ENCODE peak calls at places on chromosomes 4 and X, in ten cellular contexts. One of them, this sample, is unnamed.
A peak's percentile ranks its signal among the peaks of the same experiment; 100 is the strongest.

GRCh38 chr4:63580796-63581475 is 828.3 kb downstream of the TECRL start:
- DNase-seq in mesothelial cell of epicardium: no peak
- DNase-seq in iris pigment epithelial cell: no peak
- DNase-seq in H9: no peak
- DNase-seq in non-pigmented ciliary epithelial cell: no peak
- DNase-seq in A549: no peak
- DNase-seq in DMS 273 treated with DMSO at 0.1 percent for 48 hours: no peak
- DNase-seq in H54: no peak
- DNase-seq in lower leg skin: no peak
- DNase-seq in activated CD4-positive, alpha-beta T cell treated with anti-CD3 and anti-CD28 coated beads, Interleukin-2, amount 10 ng/mL, durations not matched to agents 7 days and 5 days: no peak
- DNase-seq in this sample: no peak

GRCh38 chr4:2288051-2288541 is 26.2 kb upstream of the MXD4 start:
- DNase-seq in A549: no peak
- DNase-seq in H54: no peak
- DNase-seq in DMS 273 treated with DMSO at 0.1 percent for 48 hours: no peak
- DNase-seq in non-pigmented ciliary epithelial cell: no peak
- DNase-seq in H9: peak; percentile 18
- DNase-seq in iris pigment epithelial cell: no peak
- DNase-seq in lower leg skin: no peak
- DNase-seq in activated CD4-positive, alpha-beta T cell treated with anti-CD3 and anti-CD28 coated beads, Interleukin-2, amount 10 ng/mL, durations not matched to agents 7 days and 5 days: no peak
- DNase-seq in mesothelial cell of epicardium: no peak
- DNase-seq in this sample: no peak

GRCh38 chrX:95071621-95072020 is 1397.6 kb downstream of the FAM133A start:
- DNase-seq in mesothelial cell of epicardium: no peak
- DNase-seq in H9: no peak
- DNase-seq in A549: no peak
- DNase-seq in H54: no peak
- DNase-seq in DMS 273 treated with DMSO at 0.1 percent for 48 hours: no peak
- DNase-seq in lower leg skin: no peak
- DNase-seq in non-pigmented ciliary epithelial cell: no peak
- DNase-seq in iris pigment epithelial cell: peak; percentile 8
- DNase-seq in activated CD4-positive, alpha-beta T cell treated with anti-CD3 and anti-CD28 coated beads, Interleukin-2, amount 10 ng/mL, durations not matched to agents 7 days and 5 days: no peak
- DNase-seq in this sample: peak; percentile 54

GRCh38 chr4:105474110-105474518 is 252 bp upstream of the PPA2 start:
- DNase-seq in DMS 273 treated with DMSO at 0.1 percent for 48 hours: peak; percentile 21
- DNase-seq in A549: no peak
- DNase-seq in lower leg skin: peak; percentile 78
- DNase-seq in activated CD4-positive, alpha-beta T cell treated with anti-CD3 and anti-CD28 coated beads, Interleukin-2, amount 10 ng/mL, durations not matched to agents 7 days and 5 days: no peak
- DNase-seq in iris pigment epithelial cell: peak; percentile 82
- DNase-seq in H9: peak; percentile 88
- DNase-seq in mesothelial cell of epicardium: peak; percentile 91
- DNase-seq in non-pigmented ciliary epithelial cell: no peak
- DNase-seq in H54: no peak
- DNase-seq in this sample: no peak

GRCh38 chr4:62618042-62618441 is 1417.9 kb downstream of the ADGRL3 start:
- DNase-seq in non-pigmented ciliary epithelial cell: no peak
- DNase-seq in H9: no peak
- DNase-seq in A549: no peak
- DNase-seq in iris pigment epithelial cell: no peak
- DNase-seq in H54: no peak
- DNase-seq in lower leg skin: no peak
- DNase-seq in mesothelial cell of epicardium: no peak
- DNase-seq in activated CD4-positive, alpha-beta T cell treated with anti-CD3 and anti-CD28 coated beads, Interleukin-2, amount 10 ng/mL, durations not matched to agents 7 days and 5 days: no peak
- DNase-seq in DMS 273 treated with DMSO at 0.1 percent for 48 hours: no peak
- DNase-seq in this sample: no peak

GRCh38 chr4:2089222-2089621 is 30.1 kb downstream of the NAT8L start:
- DNase-seq in A549: no peak
- DNase-seq in lower leg skin: no peak
- DNase-seq in activated CD4-positive, alpha-beta T cell treated with anti-CD3 and anti-CD28 coated beads, Interleukin-2, amount 10 ng/mL, durations not matched to agents 7 days and 5 days: no peak
- DNase-seq in iris pigment epithelial cell: no peak
- DNase-seq in mesothelial cell of epicardium: no peak
- DNase-seq in H9: no peak
- DNase-seq in non-pigmented ciliary epithelial cell: no peak
- DNase-seq in H54: no peak
- DNase-seq in DMS 273 treated with DMSO at 0.1 percent for 48 hours: no peak
- DNase-seq in this sample: no peak

GRCh38 chrX:86023806-86024205 is 23.6 kb downstream of the CHM start:
- DNase-seq in mesothelial cell of epicardium: no peak
- DNase-seq in H54: no peak
- DNase-seq in H9: no peak
- DNase-seq in DMS 273 treated with DMSO at 0.1 percent for 48 hours: no peak
- DNase-seq in lower leg skin: no peak
- DNase-seq in A549: no peak
- DNase-seq in non-pigmented ciliary epithelial cell: no peak
- DNase-seq in activated CD4-positive, alpha-beta T cell treated with anti-CD3 and anti-CD28 coated beads, Interleukin-2, amount 10 ng/mL, durations not matched to agents 7 days and 5 days: no peak
- DNase-seq in iris pigment epithelial cell: peak; percentile 8
- DNase-seq in this sample: no peak

GRCh38 chr4:76654796-76655195 is 219.8 kb downstream of the SHROOM3 start:
- DNase-seq in H9: no peak
- DNase-seq in mesothelial cell of epicardium: no peak
- DNase-seq in activated CD4-positive, alpha-beta T cell treated with anti-CD3 and anti-CD28 coated beads, Interleukin-2, amount 10 ng/mL, durations not matched to agents 7 days and 5 days: no peak
- DNase-seq in H54: no peak
- DNase-seq in iris pigment epithelial cell: peak; percentile 49
- DNase-seq in lower leg skin: no peak
- DNase-seq in non-pigmented ciliary epithelial cell: no peak
- DNase-seq in DMS 273 treated with DMSO at 0.1 percent for 48 hours: no peak
- DNase-seq in A549: no peak
- DNase-seq in this sample: no peak

GRCh38 chrX:50448565-50448964 is 22.1 kb downstream of the DGKK start:
- DNase-seq in activated CD4-positive, alpha-beta T cell treated with anti-CD3 and anti-CD28 coated beads, Interleukin-2, amount 10 ng/mL, durations not matched to agents 7 days and 5 days: peak; percentile 13
- DNase-seq in iris pigment epithelial cell: peak; percentile 1
- DNase-seq in non-pigmented ciliary epithelial cell: no peak
- DNase-seq in lower leg skin: no peak
- DNase-seq in H54: peak; percentile 3
- DNase-seq in DMS 273 treated with DMSO at 0.1 percent for 48 hours: no peak
- DNase-seq in A549: peak; percentile 48
- DNase-seq in H9: no peak
- DNase-seq in mesothelial cell of epicardium: no peak
- DNase-seq in this sample: peak; percentile 82

GRCh38 chr4:181702864-181703263 is 540.3 kb upstream of the TENM3 start:
- DNase-seq in iris pigment epithelial cell: no peak
- DNase-seq in H9: no peak
- DNase-seq in DMS 273 treated with DMSO at 0.1 percent for 48 hours: no peak
- DNase-seq in non-pigmented ciliary epithelial cell: no peak
- DNase-seq in H54: no peak
- DNase-seq in mesothelial cell of epicardium: no peak
- DNase-seq in activated CD4-positive, alpha-beta T cell treated with anti-CD3 and anti-CD28 coated beads, Interleukin-2, amount 10 ng/mL, durations not matched to agents 7 days and 5 days: no peak
- DNase-seq in lower leg skin: no peak
- DNase-seq in A549: no peak
- DNase-seq in this sample: no peak

GRCh38 chrX:39253551-39253950 is 452.3 kb downstream of the MID1IP1 start:
- DNase-seq in A549: no peak
- DNase-seq in iris pigment epithelial cell: peak; percentile 2
- DNase-seq in H9: no peak
- DNase-seq in lower leg skin: no peak
- DNase-seq in DMS 273 treated with DMSO at 0.1 percent for 48 hours: no peak
- DNase-seq in activated CD4-positive, alpha-beta T cell treated with anti-CD3 and anti-CD28 coated beads, Interleukin-2, amount 10 ng/mL, durations not matched to agents 7 days and 5 days: no peak
- DNase-seq in mesothelial cell of epicardium: no peak
- DNase-seq in H54: no peak
- DNase-seq in non-pigmented ciliary epithelial cell: no peak
- DNase-seq in this sample: no peak

GRCh38 chrX:2650865-2651264 is 40.2 kb upstream of the CD99 start:
- DNase-seq in H9: no peak
- DNase-seq in iris pigment epithelial cell: no peak
- DNase-seq in DMS 273 treated with DMSO at 0.1 percent for 48 hours: no peak
- DNase-seq in mesothelial cell of epicardium: no peak
- DNase-seq in non-pigmented ciliary epithelial cell: no peak
- DNase-seq in A549: no peak
- DNase-seq in H54: no peak
- DNase-seq in lower leg skin: no peak
- DNase-seq in activated CD4-positive, alpha-beta T cell treated with anti-CD3 and anti-CD28 coated beads, Interleukin-2, amount 10 ng/mL, durations not matched to agents 7 days and 5 days: no peak
- DNase-seq in this sample: no peak

GRCh38 chr4:41692717-41693345 is 55.7 kb downstream of the PHOX2B start:
- DNase-seq in A549: peak; percentile 61
- DNase-seq in lower leg skin: no peak
- DNase-seq in DMS 273 treated with DMSO at 0.1 percent for 48 hours: no peak
- DNase-seq in H54: peak; percentile 6
- DNase-seq in mesothelial cell of epicardium: peak; percentile 64
- DNase-seq in non-pigmented ciliary epithelial cell: no peak
- DNase-seq in iris pigment epithelial cell: peak; percentile 67
- DNase-seq in H9: peak; percentile 77
- DNase-seq in activated CD4-positive, alpha-beta T cell treated with anti-CD3 and anti-CD28 coated beads, Interleukin-2, amount 10 ng/mL, durations not matched to agents 7 days and 5 days: peak; percentile 20
- DNase-seq in this sample: peak; percentile 75

GRCh38 chrX:15204130-15204751 is 65.6 kb downstream of the ASB9 start:
- DNase-seq in H9: no peak
- DNase-seq in mesothelial cell of epicardium: no peak
- DNase-seq in non-pigmented ciliary epithelial cell: no peak
- DNase-seq in H54: no peak
- DNase-seq in iris pigment epithelial cell: no peak
- DNase-seq in DMS 273 treated with DMSO at 0.1 percent for 48 hours: no peak
- DNase-seq in activated CD4-positive, alpha-beta T cell treated with anti-CD3 and anti-CD28 coated beads, Interleukin-2, amount 10 ng/mL, durations not matched to agents 7 days and 5 days: no peak
- DNase-seq in lower leg skin: no peak
- DNase-seq in A549: no peak
- DNase-seq in this sample: no peak

GRCh38 chr4:185700635-185701034 is 111.4 kb downstream of the SORBS2 start:
- DNase-seq in lower leg skin: no peak
- DNase-seq in activated CD4-positive, alpha-beta T cell treated with anti-CD3 and anti-CD28 coated beads, Interleukin-2, amount 10 ng/mL, durations not matched to agents 7 days and 5 days: no peak
- DNase-seq in A549: no peak
- DNase-seq in H9: no peak
- DNase-seq in iris pigment epithelial cell: no peak
- DNase-seq in mesothelial cell of epicardium: no peak
- DNase-seq in non-pigmented ciliary epithelial cell: no peak
- DNase-seq in H54: no peak
- DNase-seq in DMS 273 treated with DMSO at 0.1 percent for 48 hours: no peak
- DNase-seq in this sample: no peak

GRCh38 chr4:2339458-2340271 is 77.8 kb upstream of the MXD4 start:
- DNase-seq in A549: no peak
- DNase-seq in H9: peak; percentile 54
- DNase-seq in mesothelial cell of epicardium: peak; percentile 38
- DNase-seq in iris pigment epithelial cell: no peak
- DNase-seq in non-pigmented ciliary epithelial cell: no peak
- DNase-seq in DMS 273 treated with DMSO at 0.1 percent for 48 hours: no peak
- DNase-seq in lower leg skin: no peak
- DNase-seq in H54: no peak
- DNase-seq in activated CD4-positive, alpha-beta T cell treated with anti-CD3 and anti-CD28 coated beads, Interleukin-2, amount 10 ng/mL, durations not matched to agents 7 days and 5 days: peak; percentile 4
- DNase-seq in this sample: no peak

GRCh38 chrX:131729295-131729694 is 185.4 kb downstream of the OR13H1 start:
- DNase-seq in lower leg skin: no peak
- DNase-seq in non-pigmented ciliary epithelial cell: no peak
- DNase-seq in H54: no peak
- DNase-seq in activated CD4-positive, alpha-beta T cell treated with anti-CD3 and anti-CD28 coated beads, Interleukin-2, amount 10 ng/mL, durations not matched to agents 7 days and 5 days: no peak
- DNase-seq in H9: no peak
- DNase-seq in DMS 273 treated with DMSO at 0.1 percent for 48 hours: peak; percentile 18
- DNase-seq in A549: peak; percentile 46
- DNase-seq in iris pigment epithelial cell: peak; percentile 66
- DNase-seq in mesothelial cell of epicardium: no peak
- DNase-seq in this sample: no peak

GRCh38 chrX:44828008-44828605 is 15.7 kb upstream of the DUSP21 start:
- DNase-seq in lower leg skin: no peak
- DNase-seq in activated CD4-positive, alpha-beta T cell treated with anti-CD3 and anti-CD28 coated beads, Interleukin-2, amount 10 ng/mL, durations not matched to agents 7 days and 5 days: no peak
- DNase-seq in H54: peak; percentile 6
- DNase-seq in mesothelial cell of epicardium: no peak
- DNase-seq in A549: peak; percentile 69
- DNase-seq in H9: no peak
- DNase-seq in DMS 273 treated with DMSO at 0.1 percent for 48 hours: no peak
- DNase-seq in iris pigment epithelial cell: peak; percentile 88
- DNase-seq in non-pigmented ciliary epithelial cell: peak; percentile 35
- DNase-seq in this sample: no peak

GRCh38 chr4:133146574-133147198 is 2.4 kb upstream of the PCDH10 start:
- DNase-seq in iris pigment epithelial cell: peak; percentile 64
- DNase-seq in DMS 273 treated with DMSO at 0.1 percent for 48 hours: no peak
- DNase-seq in activated CD4-positive, alpha-beta T cell treated with anti-CD3 and anti-CD28 coated beads, Interleukin-2, amount 10 ng/mL, durations not matched to agents 7 days and 5 days: no peak
- DNase-seq in mesothelial cell of epicardium: peak; percentile 80
- DNase-seq in H54: no peak
- DNase-seq in lower leg skin: no peak
- DNase-seq in H9: peak; percentile 82
- DNase-seq in A549: peak; percentile 40
- DNase-seq in non-pigmented ciliary epithelial cell: no peak
- DNase-seq in this sample: peak; percentile 93

GRCh38 chrX:4263005-4263404 is 549.6 kb upstream of the PRKX start:
- DNase-seq in non-pigmented ciliary epithelial cell: no peak
- DNase-seq in activated CD4-positive, alpha-beta T cell treated with anti-CD3 and anti-CD28 coated beads, Interleukin-2, amount 10 ng/mL, durations not matched to agents 7 days and 5 days: no peak
- DNase-seq in mesothelial cell of epicardium: no peak
- DNase-seq in iris pigment epithelial cell: peak; percentile 1
- DNase-seq in A549: peak; percentile 3
- DNase-seq in H9: no peak
- DNase-seq in lower leg skin: no peak
- DNase-seq in DMS 273 treated with DMSO at 0.1 percent for 48 hours: no peak
- DNase-seq in H54: no peak
- DNase-seq in this sample: peak; percentile 40

GRCh38 chrX:39398973-39399268 is 597.7 kb downstream of the MID1IP1 start:
- DNase-seq in mesothelial cell of epicardium: no peak
- DNase-seq in H54: no peak
- DNase-seq in non-pigmented ciliary epithelial cell: no peak
- DNase-seq in H9: no peak
- DNase-seq in A549: no peak
- DNase-seq in iris pigment epithelial cell: no peak
- DNase-seq in activated CD4-positive, alpha-beta T cell treated with anti-CD3 and anti-CD28 coated beads, Interleukin-2, amount 10 ng/mL, durations not matched to agents 7 days and 5 days: no peak
- DNase-seq in lower leg skin: no peak
- DNase-seq in DMS 273 treated with DMSO at 0.1 percent for 48 hours: no peak
- DNase-seq in this sample: no peak

GRCh38 chrX:18676050-18676449 is 4.1 kb upstream of the RS1 start:
- DNase-seq in H9: no peak
- DNase-seq in mesothelial cell of epicardium: no peak
- DNase-seq in iris pigment epithelial cell: no peak
- DNase-seq in lower leg skin: no peak
- DNase-seq in DMS 273 treated with DMSO at 0.1 percent for 48 hours: no peak
- DNase-seq in A549: no peak
- DNase-seq in activated CD4-positive, alpha-beta T cell treated with anti-CD3 and anti-CD28 coated beads, Interleukin-2, amount 10 ng/mL, durations not matched to agents 7 days and 5 days: no peak
- DNase-seq in non-pigmented ciliary epithelial cell: no peak
- DNase-seq in H54: no peak
- DNase-seq in this sample: no peak

GRCh38 chrX:72100051-72100755 is 31.5 kb downstream of the RTL5 start:
- DNase-seq in DMS 273 treated with DMSO at 0.1 percent for 48 hours: no peak
- DNase-seq in lower leg skin: no peak
- DNase-seq in H54: no peak
- DNase-seq in A549: no peak
- DNase-seq in non-pigmented ciliary epithelial cell: no peak
- DNase-seq in iris pigment epithelial cell: no peak
- DNase-seq in H9: no peak
- DNase-seq in activated CD4-positive, alpha-beta T cell treated with anti-CD3 and anti-CD28 coated beads, Interleukin-2, amount 10 ng/mL, durations not matched to agents 7 days and 5 days: no peak
- DNase-seq in mesothelial cell of epicardium: no peak
- DNase-seq in this sample: no peak

GRCh38 chr4:19300213-19300612 is 951.5 kb upstream of the SLIT2 start:
- DNase-seq in H9: no peak
- DNase-seq in lower leg skin: no peak
- DNase-seq in iris pigment epithelial cell: no peak
- DNase-seq in A549: no peak
- DNase-seq in mesothelial cell of epicardium: no peak
- DNase-seq in non-pigmented ciliary epithelial cell: no peak
- DNase-seq in DMS 273 treated with DMSO at 0.1 percent for 48 hours: no peak
- DNase-seq in activated CD4-positive, alpha-beta T cell treated with anti-CD3 and anti-CD28 coated beads, Interleukin-2, amount 10 ng/mL, durations not matched to agents 7 days and 5 days: no peak
- DNase-seq in H54: no peak
- DNase-seq in this sample: no peak

GRCh38 chr4:53169695-53170617 is 195.9 kb downstream of the SCFD2 start:
- DNase-seq in lower leg skin: no peak
- DNase-seq in H9: no peak
- DNase-seq in DMS 273 treated with DMSO at 0.1 percent for 48 hours: no peak
- DNase-seq in activated CD4-positive, alpha-beta T cell treated with anti-CD3 and anti-CD28 coated beads, Interleukin-2, amount 10 ng/mL, durations not matched to agents 7 days and 5 days: no peak
- DNase-seq in H54: no peak
- DNase-seq in non-pigmented ciliary epithelial cell: no peak
- DNase-seq in iris pigment epithelial cell: no peak
- DNase-seq in mesothelial cell of epicardium: no peak
- DNase-seq in A549: no peak
- DNase-seq in this sample: no peak

GRCh38 chr4:48968814-48969213 is 17.3 kb upstream of the CWH43 start:
- DNase-seq in non-pigmented ciliary epithelial cell: peak; percentile 78
- DNase-seq in mesothelial cell of epicardium: no peak
- DNase-seq in H54: no peak
- DNase-seq in iris pigment epithelial cell: peak; percentile 85
- DNase-seq in A549: no peak
- DNase-seq in activated CD4-positive, alpha-beta T cell treated with anti-CD3 and anti-CD28 coated beads, Interleukin-2, amount 10 ng/mL, durations not matched to agents 7 days and 5 days: no peak
- DNase-seq in lower leg skin: no peak
- DNase-seq in DMS 273 treated with DMSO at 0.1 percent for 48 hours: no peak
- DNase-seq in H9: no peak
- DNase-seq in this sample: no peak

GRCh38 chr4:158067646-158068045 is 105.2 kb downstream of the GASK1B start:
- DNase-seq in iris pigment epithelial cell: peak; percentile 34
- DNase-seq in activated CD4-positive, alpha-beta T cell treated with anti-CD3 and anti-CD28 coated beads, Interleukin-2, amount 10 ng/mL, durations not matched to agents 7 days and 5 days: no peak
- DNase-seq in DMS 273 treated with DMSO at 0.1 percent for 48 hours: no peak
- DNase-seq in H9: no peak
- DNase-seq in A549: no peak
- DNase-seq in lower leg skin: no peak
- DNase-seq in non-pigmented ciliary epithelial cell: no peak
- DNase-seq in H54: no peak
- DNase-seq in mesothelial cell of epicardium: no peak
- DNase-seq in this sample: no peak

GRCh38 chr4:129998436-129999150 is 902.6 kb downstream of the C4orf33 start:
- DNase-seq in H54: no peak
- DNase-seq in mesothelial cell of epicardium: no peak
- DNase-seq in iris pigment epithelial cell: no peak
- DNase-seq in lower leg skin: no peak
- DNase-seq in activated CD4-positive, alpha-beta T cell treated with anti-CD3 and anti-CD28 coated beads, Interleukin-2, amount 10 ng/mL, durations not matched to agents 7 days and 5 days: no peak
- DNase-seq in non-pigmented ciliary epithelial cell: no peak
- DNase-seq in A549: no peak
- DNase-seq in H9: no peak
- DNase-seq in DMS 273 treated with DMSO at 0.1 percent for 48 hours: no peak
- DNase-seq in this sample: peak; percentile 18